ENCODE peak calls at places on chromosomes 16 and 17, in five cellular contexts. E, J, M, R and D are unnamed samples.

GRCh38 chr16:85525464-85526117 is 87.5 kb upstream of the GSE1 start:
- DNase-seq in E (no peak), M (no peak), J (no peak), R (no peak), D (no peak)

GRCh38 chr16:3983081-3983520 is 102.6 kb upstream of the CREBBP start:
- DNase-seq in M (peak; percentile 72), R (peak; percentile 9), E (no peak), J (no peak), D (no peak)

GRCh38 chr16:55480228-55480655 is 1.2 kb downstream of the MMP2 start:
- DNase-seq in J (peak; percentile 83), M (no peak), E (peak; percentile 85), R (no peak), D (no peak)

GRCh38 chr16:53495325-53495724 is 7.7 kb downstream of the AKTIP start:
- DNase-seq in J (no peak), E (no peak), M (no peak), R (no peak), D (no peak)

GRCh38 chr16:82042144-82042543 is 7.1 kb downstream of the HSD17B2 start:
- DNase-seq in E (peak; percentile 26), J (no peak), M (no peak), R (no peak), D (no peak)

GRCh38 chr17:17042851-17043667 is 802 bp downstream of the MPRIP start:
- DNase-seq in M (peak; percentile 73), E (peak; percentile 63), R (peak; percentile 7), J (no peak), D (peak; percentile 18)

GRCh38 chr16:12637002-12637401 is 166.7 kb downstream of the CPPED1 start:
- DNase-seq in E (no peak), M (no peak), J (no peak), R (no peak), D (no peak)

GRCh38 chr17:75153854-75154194 is 488 bp downstream of the JPT1 start:
- DNase-seq in J (no peak), E (peak; percentile 34), M (peak; percentile 73), R (no peak), D (no peak)

GRCh38 chr17:12554251-12554650 is 111.4 kb upstream of the MYOCD start:
- DNase-seq in J (no peak), E (no peak), R (no peak), M (no peak), D (no peak)

GRCh38 chr16:67115649-67116048 is 5.9 kb downstream of the PHAF1 start:
- DNase-seq in E (peak; percentile 87), M (no peak), R (no peak), J (peak; percentile 59), D (no peak)

GRCh38 chr17:64150237-64151015 is 20.5 kb upstream of the ERN1 start:
- DNase-seq in M (no peak), R (no peak), J (no peak), E (peak; percentile 40), D (no peak)

GRCh38 chr17:40602445-40603443 is 37.5 kb upstream of the CCR7 start:
- DNase-seq in E (no peak), R (no peak), M (peak; percentile 88), J (no peak), D (peak; percentile 54)

GRCh38 chr16:71574702-71575101 is 2.2 kb downstream of the TAT start:
- DNase-seq in M (no peak), J (no peak), E (no peak), R (no peak), D (no peak)

GRCh38 chr16:30665830-30666190 is 7.6 kb downstream of the FBRS start:
- DNase-seq in M (no peak), J (no peak), E (no peak), R (no peak), D (no peak)

GRCh38 chr16:84555418-84556196 is 51.1 kb upstream of the MEAK7 start:
- DNase-seq in J (no peak), R (no peak), E (no peak), M (no peak), D (no peak)

GRCh38 chr17:45284176-45285140 is 22.6 kb upstream of the SPATA32 start:
- DNase-seq in J (no peak), M (peak; percentile 81), E (no peak), R (no peak), D (no peak)

GRCh38 chr16:49515861-49516260 is 142.3 kb downstream of the C16orf78 start:
- DNase-seq in J (no peak), R (no peak), M (no peak), E (no peak), D (no peak)

GRCh38 chr16:89921131-89921698 is 1.9 kb upstream of the TUBB3 start:
- DNase-seq in M (no peak), R (no peak), E (no peak), J (no peak), D (no peak)

GRCh38 chr17:37261286-37261685 is 114.5 kb upstream of the C17orf78 start:
- DNase-seq in R (no peak), E (peak; percentile 57), M (no peak), J (no peak), D (no peak)

GRCh38 chr17:2940352-2940751 is 123.1 kb downstream of the OR1D5 start:
- DNase-seq in R (no peak), M (no peak), E (no peak), J (no peak), D (no peak)

GRCh38 chr17:18087610-18088491 is at the start of gene DRG2:
- DNase-seq in J (peak; percentile 68), M (peak; percentile 96), R (peak; percentile 84), E (peak; percentile 89), D (peak; percentile 76)